ENCODE peak calls at places on chromosomes 13 and 19, in four cellular contexts. C, N, A and X are unnamed samples.

GRCh38 chr19:46784262-46785053 is 3.9 kb downstream of the SLC1A5 start:
- DNase-seq in A (no peak), N (peak; percentile 91), C (peak; percentile 100), X (peak; percentile 87)

GRCh38 chr19:3603121-3603841 is 3.4 kb downstream of the TBXA2R start:
- DNase-seq in A (no peak), C (no peak), N (peak; percentile 53), X (no peak)

GRCh38 chr19:10604460-10604980 is 17.4 kb upstream of the AP1M2 start:
- DNase-seq in A (no peak), N (peak; percentile 65), C (peak; percentile 40), X (no peak)

GRCh38 chr13:40993119-40993518 is 26.0 kb downstream of the ELF1 start:
- DNase-seq in C (no peak), N (no peak), A (no peak), X (peak; percentile 10)

GRCh38 chr19:29422686-29423085 is 103.1 kb upstream of the VSTM2B start:
- DNase-seq in N (no peak), A (no peak), C (no peak), X (no peak)

GRCh38 chr19:15584541-15585115 is 30.4 kb upstream of the CYP4F8 start:
- DNase-seq in N (peak; percentile 91), A (peak; percentile 45), C (peak; percentile 85), X (peak; percentile 8)

GRCh38 chr13:84405286-84405685 is 523.0 kb upstream of the SLITRK1 start:
- DNase-seq in N (no peak), A (no peak), C (no peak), X (no peak)

GRCh38 chr13:43157796-43158195 is 134.4 kb downstream of the DNAJC15 start:
- DNase-seq in A (no peak), C (no peak), N (no peak), X (no peak)

GRCh38 chr13:111043575-111043982 is 71.5 kb upstream of the ARHGEF7 start:
- DNase-seq in N (peak; percentile 67), C (peak; percentile 26), A (no peak), X (no peak)

GRCh38 chr19:5191091-5191490 is 149.5 kb downstream of the PTPRS start:
- DNase-seq in A (no peak), C (peak; percentile 54), N (no peak), X (no peak)

GRCh38 chr13:93875527-93875926 is 604.0 kb downstream of the DCT start:
- DNase-seq in C (no peak), A (no peak), N (no peak), X (peak; percentile 50)

GRCh38 chr19:54069482-54069881 is 5.8 kb upstream of the VSTM1 start:
- DNase-seq in C (no peak), N (no peak), A (no peak), X (no peak)

GRCh38 chr19:12884926-12885748 is 1.9 kb downstream of the KLF1 start:
- DNase-seq in N (peak; percentile 87), C (peak; percentile 82), A (peak; percentile 39), X (peak; percentile 74)

GRCh38 chr13:74966814-74967213 is 515.2 kb downstream of the TBC1D4 start:
- DNase-seq in N (no peak), C (no peak), A (no peak), X (no peak)

GRCh38 chr13:27641711-27642502 is 20.2 kb downstream of the POLR1D start:
- DNase-seq in C (no peak), A (no peak), N (no peak), X (no peak)

GRCh38 chr19:10699650-10700335 is 1.4 kb upstream of the QTRT1 start:
- DNase-seq in A (no peak), N (no peak), C (peak; percentile 92), X (peak; percentile 24)

GRCh38 chr13:77751513-77752456 is 54.3 kb downstream of the SLAIN1 start:
- DNase-seq in N (no peak), A (peak; percentile 41), C (peak; percentile 74), X (peak; percentile 39)

GRCh38 chr13:106498158-106498557 is 37.3 kb downstream of the EFNB2 start:
- DNase-seq in N (no peak), A (no peak), C (peak; percentile 56), X (no peak)

GRCh38 chr13:34833562-34834182 is 108.4 kb upstream of the NBEA start:
- DNase-seq in A (no peak), N (peak; percentile 32), C (peak; percentile 7), X (no peak)

GRCh38 chr19:3224346-3225325 is at the start of gene CELF5:
- DNase-seq in A (no peak), C (peak; percentile 33), N (peak; percentile 84), X (no peak)

GRCh38 chr19:47661161-47661560 is 52.1 kb upstream of the EHD2 start:
- DNase-seq in N (peak; percentile 72), C (no peak), A (no peak), X (no peak)

GRCh38 chr19:57016491-57016890 is 103.3 kb upstream of the USP29 start:
- DNase-seq in N (no peak), A (no peak), C (no peak), X (no peak)

GRCh38 chr13:98775844-98776598 is 23.5 kb upstream of the SLC15A1 start:
- DNase-seq in A (no peak), C (no peak), N (no peak), X (peak; percentile 74)

GRCh38 chr19:17296278-17296677 is 6.9 kb downstream of the ABHD8 start:
- DNase-seq in N (no peak), C (peak; percentile 43), A (no peak), X (no peak)

GRCh38 chr13:21584973-21585592 is 18.9 kb downstream of the MICU2 start:
- DNase-seq in A (no peak), C (no peak), N (no peak), X (no peak)

GRCh38 chr13:30804474-30804873 is 69.1 kb downstream of the ALOX5AP start:
- DNase-seq in A (no peak), N (no peak), C (no peak), X (no peak)